ENCODE peak calls at places on chromosome 7, in four cellular contexts. X, R, B and Q are unnamed samples.

GRCh38 chr7:100407285-100408180 is 21.0 kb downstream of the ZCWPW1 start:
- DNase-seq in X (peak; percentile 85), R (peak; percentile 44), B (peak; percentile 75), Q (peak; percentile 58)

GRCh38 chr7:157018328-157018996 is 8.0 kb upstream of the MNX1 start:
- DNase-seq in X (no peak), R (no peak), B (peak; percentile 53), Q (no peak)

GRCh38 chr7:134947329-134947728 is 39.0 kb upstream of the AGBL3 start:
- DNase-seq in X (no peak), R (no peak), B (no peak), Q (no peak)

GRCh38 chr7:115740043-115740442 is 290.5 kb downstream of the TFEC start:
- DNase-seq in X (no peak), R (no peak), B (no peak), Q (no peak)

GRCh38 chr7:123537026-123537642 is 2.7 kb upstream of the IQUB start:
- DNase-seq in X (peak; percentile 54), R (peak; percentile 13), B (no peak), Q (no peak)

GRCh38 chr7:1025747-1026581 is 18.4 kb upstream of the GPR146 start:
- DNase-seq in X (no peak), R (no peak), B (no peak), Q (no peak)

GRCh38 chr7:102843850-102844249 is 69.0 kb upstream of the LRRC17 start:
- DNase-seq in X (no peak), R (no peak), B (no peak), Q (no peak)

GRCh38 chr7:134089446-134089845 is 37.7 kb upstream of the LRGUK start:
- DNase-seq in X (no peak), R (no peak), B (no peak), Q (no peak)

GRCh38 chr7:130363156-130363847 is 17.0 kb upstream of the CPA1 start:
- DNase-seq in X (peak; percentile 21), R (peak; percentile 76), B (no peak), Q (peak; percentile 85)

GRCh38 chr7:26815452-26815851 is 48.9 kb downstream of the SKAP2 start:
- DNase-seq in X (no peak), R (no peak), B (peak; percentile 50), Q (no peak)

GRCh38 chr7:5661941-5662340 is 119.5 kb downstream of the RNF216 start:
- DNase-seq in X (no peak), R (no peak), B (peak; percentile 40), Q (no peak)

GRCh38 chr7:133355325-133355708 is 102.4 kb downstream of the EXOC4 start:
- DNase-seq in X (peak; percentile 22), R (no peak), B (no peak), Q (no peak)

GRCh38 chr7:99102809-99103690 is 40.9 kb downstream of the SMURF1 start:
- DNase-seq in X (no peak), R (no peak), B (no peak), Q (no peak)

GRCh38 chr7:32216759-32217158 is 146.6 kb upstream of the PDE1C start:
- DNase-seq in X (no peak), R (no peak), B (no peak), Q (no peak)

GRCh38 chr7:121259826-121260225 is 69.0 kb upstream of the WNT16 start:
- DNase-seq in X (no peak), R (no peak), B (no peak), Q (no peak)

GRCh38 chr7:154575497-154575896 is 427.4 kb downstream of the PAXIP1 start:
- DNase-seq in X (no peak), R (no peak), B (no peak), Q (no peak)

GRCh38 chr7:41188163-41189130 is 514.4 kb downstream of the INHBA start:
- DNase-seq in X (no peak), R (no peak), B (no peak), Q (no peak)

GRCh38 chr7:98360221-98361124 is 40.4 kb downstream of the BAIAP2L1 start:
- DNase-seq in X (peak; percentile 83), R (peak; percentile 51), B (no peak), Q (no peak)

GRCh38 chr7:87505122-87505521 is 29.6 kb upstream of the ABCB4 start:
- DNase-seq in X (no peak), R (no peak), B (no peak), Q (no peak)

GRCh38 chr7:30349170-30349569 is 64.8 kb downstream of the ZNRF2 start:
- DNase-seq in X (no peak), R (no peak), B (no peak), Q (no peak)

GRCh38 chr7:115274-115911 is 77.0 kb upstream of the FAM20C start:
- DNase-seq in X (no peak), R (no peak), B (no peak), Q (no peak)

GRCh38 chr7:1815051-1815481 is 145.0 kb downstream of the ELFN1 start:
- DNase-seq in X (peak; percentile 51), R (no peak), B (no peak), Q (no peak)

GRCh38 chr7:64744680-64745079 is 49.5 kb upstream of the ZNF138 start:
- DNase-seq in X (no peak), R (no peak), B (no peak), Q (no peak)

GRCh38 chr7:124764847-124765400 is 668 bp downstream of the GPR37 start:
- DNase-seq in X (no peak), R (no peak), B (peak; percentile 74), Q (no peak)

GRCh38 chr7:66213637-66214036 is 8.5 kb downstream of the TPST1 start:
- DNase-seq in X (no peak), R (no peak), B (no peak), Q (no peak)

GRCh38 chr7:142405122-142405765 is 147.4 kb upstream of the PRSS58 start:
- DNase-seq in X (no peak), R (no peak), B (no peak), Q (no peak)

GRCh38 chr7:6392712-6393666 is 54.8 kb downstream of the DAGLB start:
- DNase-seq in X (peak; percentile 99), R (no peak), B (no peak), Q (peak; percentile 69)

GRCh38 chr7:24836084-24836483 is 78.8 kb upstream of the GSDME start:
- DNase-seq in X (no peak), R (no peak), B (no peak), Q (no peak)

GRCh38 chr7:43461349-43462024 is 121.4 kb upstream of the STK17A start:
- DNase-seq in X (no peak), R (no peak), B (no peak), Q (no peak)

GRCh38 chr7:155788616-155789000 is 23.7 kb downstream of the SHH start:
- DNase-seq in X (no peak), R (no peak), B (peak; percentile 50), Q (no peak)

GRCh38 chr7:155786491-155786890 is 25.8 kb downstream of the SHH start:
- DNase-seq in X (no peak), R (no peak), B (no peak), Q (no peak)

GRCh38 chr7:155789001-155789725 is 23.1 kb downstream of the SHH start:
- DNase-seq in X (no peak), R (no peak), B (peak; percentile 32), Q (no peak)

GRCh38 chr7:155785536-155785935 is 26.7 kb downstream of the SHH start:
- DNase-seq in X (no peak), R (no peak), B (no peak), Q (no peak)

DNA sequence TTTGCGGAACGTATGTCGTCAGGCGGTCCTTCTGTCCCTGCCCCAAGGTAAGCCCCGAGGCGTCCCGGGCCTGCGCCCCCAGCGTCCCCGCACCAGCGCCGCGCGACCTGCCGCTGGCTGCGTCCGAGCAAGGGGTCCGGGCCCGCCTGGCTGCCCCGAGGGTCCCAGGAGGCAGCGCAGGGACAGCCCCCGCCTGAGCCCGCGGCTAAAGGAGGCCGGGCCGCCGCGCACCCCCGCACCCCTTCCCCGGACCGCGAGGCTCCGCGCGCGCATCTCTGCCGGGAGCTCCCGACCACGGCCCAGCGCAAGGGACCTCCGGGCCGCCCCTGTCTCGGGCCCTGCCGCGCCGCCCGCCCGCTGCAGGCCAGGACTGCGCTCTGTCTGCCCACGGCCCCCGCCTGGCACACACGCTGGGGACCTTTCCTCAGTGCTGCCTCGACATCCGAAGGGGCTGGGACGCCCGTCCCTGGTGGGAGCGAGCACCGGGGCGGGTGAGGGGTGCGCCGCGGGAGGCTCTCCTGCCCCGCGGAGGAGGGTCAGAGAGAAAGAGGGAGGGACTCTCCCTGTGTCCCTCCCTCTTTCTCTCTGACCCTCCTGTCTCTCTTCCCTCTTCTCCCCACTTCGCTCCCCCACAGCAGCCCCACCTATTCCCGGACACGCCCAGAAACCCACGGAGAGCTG is 25.0 kb downstream of the SHH start:
- DNase-seq in X (no peak), R (no peak), B (peak; percentile 83), Q (no peak)
- TF ChIP-seq MAX in X (no peak), R (no peak), B (no peak), Q (no peak)

DNA sequence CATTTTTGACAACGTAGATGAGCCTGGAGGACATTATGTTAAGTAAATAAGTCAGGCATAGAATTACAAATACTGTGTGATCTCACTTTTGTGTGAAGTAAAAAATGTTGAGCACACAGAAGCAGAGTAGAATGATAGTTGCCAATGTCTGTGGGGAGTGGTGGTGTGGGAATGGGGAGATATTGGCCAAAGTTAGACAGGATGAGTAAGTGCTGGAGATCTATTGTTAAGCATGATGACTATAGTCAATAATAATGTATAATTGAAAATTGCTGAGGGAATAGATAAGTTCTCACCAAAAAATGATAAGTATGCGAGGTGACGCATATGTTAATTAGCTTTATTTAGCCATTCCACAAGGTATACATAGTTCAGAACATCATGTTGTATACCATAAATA is 92.0 kb downstream of the GPR85 start:
- DNase-seq in X (no peak), R (no peak), B (no peak), Q (no peak)
- TF ChIP-seq ELF1 in X (no peak), R (no peak), B (no peak), Q (no peak)

DNA sequence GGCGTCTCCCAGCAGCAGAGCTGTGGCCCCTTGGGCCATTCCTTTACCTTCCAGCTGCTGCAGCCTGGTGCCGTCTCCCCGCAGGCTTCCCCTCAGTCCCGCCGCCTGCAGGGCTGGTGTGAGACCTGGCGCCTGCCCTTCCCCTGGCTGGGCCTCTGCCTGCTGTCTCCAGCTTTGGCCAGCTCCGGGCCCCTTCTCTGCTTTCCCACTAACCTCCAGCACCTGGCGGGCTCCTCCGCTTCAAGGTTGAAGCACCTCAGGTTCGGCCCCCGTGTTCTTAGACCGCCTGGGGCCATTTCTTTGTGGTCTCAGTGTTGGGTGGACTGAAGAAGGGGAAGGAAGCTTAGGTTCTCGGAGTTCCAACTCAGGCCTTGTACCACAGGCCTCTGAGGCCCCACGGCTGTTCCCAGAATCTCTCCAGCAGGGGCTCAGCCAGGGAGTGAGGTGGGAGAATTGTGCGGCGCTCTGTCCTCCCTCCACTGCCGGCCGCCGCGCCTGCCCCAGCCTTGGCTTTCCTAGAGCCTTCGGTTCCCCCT is 30.4 kb downstream of the GBX1 start:
- DNase-seq in X (no peak), R (no peak), B (peak; percentile 54), Q (no peak)
- TF ChIP-seq MAX in X (no peak), R (no peak), B (no peak), Q (no peak)

DNA sequence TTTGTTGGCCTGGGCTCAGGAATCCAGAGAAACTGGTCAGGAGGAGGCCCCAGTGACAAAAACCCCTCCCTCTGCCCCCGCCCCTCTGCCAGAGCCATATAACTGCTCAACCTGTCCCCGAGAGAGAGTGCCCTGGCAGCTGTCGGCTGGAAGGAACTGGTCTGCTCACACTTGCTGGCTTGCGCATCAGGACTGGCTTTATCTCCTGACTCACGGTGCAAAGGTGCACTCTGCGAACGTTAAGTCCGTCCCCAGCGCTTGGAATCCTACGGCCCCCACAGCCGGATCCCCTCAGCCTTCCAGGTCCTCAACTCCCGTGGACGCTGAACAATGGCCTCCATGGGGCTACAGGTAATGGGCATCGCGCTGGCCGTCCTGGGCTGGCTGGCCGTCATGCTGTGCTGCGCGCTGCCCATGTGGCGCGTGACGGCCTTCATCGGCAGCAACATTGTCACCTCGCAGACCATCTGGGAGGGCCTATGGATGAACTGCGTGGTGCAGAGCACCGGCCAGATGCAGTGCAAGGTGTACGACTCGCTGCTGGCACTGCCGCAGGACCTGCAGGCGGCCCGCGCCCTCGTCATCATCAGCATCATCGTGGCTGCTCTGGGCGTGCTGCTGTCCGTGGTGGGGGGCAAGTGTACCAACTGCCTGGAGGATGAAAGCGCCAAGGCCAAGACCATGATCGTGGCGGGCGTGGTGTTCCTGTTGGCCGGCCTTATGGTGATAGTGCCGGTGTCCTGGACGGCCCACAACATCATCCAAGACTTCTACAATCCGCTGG is at the start of gene CLDN4:
- DNase-seq in X (no peak), R (peak; percentile 83), B (no peak), Q (peak; percentile 93)
- TF ChIP-seq ELF1 in X (no peak), R (no peak), B (no peak), Q (no peak)